ENCODE peak calls at places on chromosomes 6 and 20, in nine cellular contexts. O is psoas muscle; I is NCI-H774; X is T-helper 1 cell; Y is heart right ventricle; J is stimulated activated naive CD4-positive, alpha-beta T cell treated with Interleukin-2 at 50 U/mL for 16 hours; A is MV-4-11; W is Ammon's horn; P is activated CD4-positive, alpha-beta T cell treated with anti-CD3 and anti-CD28 coated beads for 48 hours. S is an unnamed sample.

GRCh38 chr6:134029495-134030455 is 22.6 kb downstream of the SLC2A12 start:
- DNase-seq in O (no peak), I (no peak), X (no peak), Y (no peak), J (no peak), A (no peak), W (no peak), P (no peak), S (no peak)

GRCh38 chr6:125019281-125019680 is 57.0 kb downstream of the RNF217 start:
- DNase-seq in O (no peak), I (no peak), X (no peak), Y (no peak), J (no peak), A (no peak), W (no peak), P (no peak), S (no peak)

GRCh38 chr20:57900226-57900905 is 190.6 kb upstream of the PMEPA1 start:
- DNase-seq in O (no peak), I (no peak), X (no peak), Y (no peak), J (no peak), A (no peak), W (no peak), P (no peak), S (no peak)

GRCh38 chr20:1330075-1330830 is 1.3 kb upstream of the SDCBP2 start:
- DNase-seq in O (peak), I (no peak), X (peak), Y (peak), J (no peak), A (no peak), W (peak), P (peak), S (no peak)

GRCh38 chr6:108432792-108433191 is 127.9 kb upstream of the FOXO3 start:
- DNase-seq in O (no peak), I (peak), X (no peak), Y (no peak), J (no peak), A (no peak), W (no peak), P (no peak), S (no peak)

GRCh38 chr6:26543953-26544352 is 5.8 kb downstream of the HMGN4 start:
- DNase-seq in O (no peak), I (no peak), X (no peak), Y (no peak), J (no peak), A (no peak), W (no peak), P (no peak), S (peak)

GRCh38 chr6:13952101-13952500 is 27.3 kb downstream of the RNF182 start:
- DNase-seq in O (no peak), I (no peak), X (no peak), Y (no peak), J (no peak), A (no peak), W (no peak), P (no peak), S (no peak)

GRCh38 chr6:142414462-142414861 is 112.7 kb downstream of the ADGRG6 start:
- DNase-seq in O (no peak), I (no peak), X (no peak), Y (no peak), J (no peak), A (no peak), W (no peak), P (no peak), S (no peak)

GRCh38 chr6:14380421-14380820 is 262.8 kb downstream of the CD83 start:
- DNase-seq in O (no peak), I (no peak), X (no peak), Y (no peak), J (no peak), A (no peak), W (no peak), P (no peak), S (no peak)

GRCh38 chr6:149093643-149094042 is 223.9 kb upstream of the TAB2 start:
- DNase-seq in O (no peak), I (no peak), X (no peak), Y (no peak), J (no peak), A (no peak), W (no peak), P (no peak), S (no peak)

GRCh38 chr20:1283522-1284210 is 17.6 kb downstream of the SNPH start:
- DNase-seq in O (no peak), I (no peak), X (no peak), Y (no peak), J (no peak), A (no peak), W (no peak), P (no peak), S (no peak)

GRCh38 chr20:346640-347316 is at the start of gene NRSN2:
- DNase-seq in O (peak), I (peak), X (no peak), Y (peak), J (no peak), A (no peak), W (peak), P (peak), S (peak)

GRCh38 chr6:36683656-36684446 is 5.3 kb downstream of the CDKN1A start:
- DNase-seq in O (peak), I (no peak), X (no peak), Y (no peak), J (no peak), A (no peak), W (no peak), P (no peak), S (no peak)

GRCh38 chr6:133973109-133973971 is 20.3 kb downstream of the TBPL1 start:
- DNase-seq in O (no peak), I (peak), X (peak), Y (no peak), J (no peak), A (peak), W (peak), P (no peak), S (peak)

GRCh38 chr20:57467742-57468141 is 57.2 kb downstream of the CTCFL start:
- DNase-seq in O (no peak), I (no peak), X (no peak), Y (no peak), J (no peak), A (no peak), W (peak), P (no peak), S (no peak)

GRCh38 chr6:157732416-157733161 is 90.5 kb upstream of the SNX9 start:
- DNase-seq in O (no peak), I (no peak), X (no peak), Y (no peak), J (no peak), A (no peak), W (no peak), P (no peak), S (no peak)

GRCh38 chr6:75524322-75524972 is 30.8 kb upstream of the FILIP1 start:
- DNase-seq in O (no peak), I (no peak), X (no peak), Y (no peak), J (no peak), A (no peak), W (no peak), P (no peak), S (no peak)

GRCh38 chr6:87139236-87139635 is 16.1 kb upstream of the ZNF292 start:
- DNase-seq in O (no peak), I (peak), X (peak), Y (no peak), J (no peak), A (peak), W (peak), P (peak), S (peak)

GRCh38 chr6:119739776-119740175 is 390.2 kb upstream of the MAN1A1 start:
- DNase-seq in O (no peak), I (no peak), X (no peak), Y (no peak), J (no peak), A (no peak), W (peak), P (no peak), S (no peak)

GRCh38 chr6:95169790-95170189 is 407.5 kb upstream of the MANEA start:
- DNase-seq in O (no peak), I (no peak), X (no peak), Y (no peak), J (no peak), A (no peak), W (no peak), P (no peak), S (no peak)

GRCh38 chr20:50325651-50326050 is 135.0 kb downstream of the CEBPB start:
- DNase-seq in O (no peak), I (no peak), X (no peak), Y (no peak), J (no peak), A (no peak), W (no peak), P (no peak), S (no peak)

GRCh38 chr20:35007891-35008290 is 52.2 kb downstream of the MYH7B start:
- DNase-seq in O (peak), I (no peak), X (no peak), Y (no peak), J (no peak), A (no peak), W (no peak), P (no peak), S (no peak)

GRCh38 chr6:158560787-158561246 is 926 bp downstream of the TMEM181 start:
- DNase-seq in O (no peak), I (no peak), X (peak), Y (no peak), J (no peak), A (peak), W (no peak), P (peak), S (peak)

GRCh38 chr6:14025160-14025559 is 92.4 kb upstream of the CD83 start:
- DNase-seq in O (no peak), I (no peak), X (no peak), Y (no peak), J (no peak), A (peak), W (no peak), P (no peak), S (peak)

GRCh38 chr6:156942266-156942665 is 165.1 kb downstream of the ARID1B start:
- DNase-seq in O (no peak), I (no peak), X (no peak), Y (no peak), J (no peak), A (peak), W (no peak), P (no peak), S (peak)

GRCh38 chr6:143396497-143397228 is 53.8 kb downstream of the ADAT2 start:
- DNase-seq in O (no peak), I (no peak), X (no peak), Y (no peak), J (no peak), A (no peak), W (peak), P (no peak), S (no peak)

GRCh38 chr6:7617954-7618764 is 28.2 kb downstream of the SNRNP48 start:
- DNase-seq in O (no peak), I (no peak), X (peak), Y (no peak), J (no peak), A (peak), W (peak), P (peak), S (peak)

GRCh38 chr20:2751868-2752630 is 48.4 kb downstream of the CPXM1 start:
- DNase-seq in O (no peak), I (peak), X (peak), Y (peak), J (peak), A (peak), W (no peak), P (peak), S (peak)

GRCh38 chr20:22584922-22585785 is 782 bp upstream of the FOXA2 start:
- DNase-seq in O (no peak), I (peak), X (no peak), Y (no peak), J (no peak), A (no peak), W (no peak), P (no peak), S (no peak)

GRCh38 chr20:41619360-41620115 is 1.4 kb upstream of the CHD6 start:
- DNase-seq in O (no peak), I (no peak), X (no peak), Y (no peak), J (no peak), A (no peak), W (no peak), P (no peak), S (no peak)

GRCh38 chr6:44253307-44254101 is 3.8 kb downstream of the SLC35B2 start:
- DNase-seq in O (peak), I (no peak), X (peak), Y (no peak), J (peak), A (peak), W (no peak), P (peak), S (peak)

GRCh38 chr20:62929051-62929538 is 2.8 kb upstream of the DIDO1 start:
- DNase-seq in O (peak), I (no peak), X (peak), Y (peak), J (peak), A (peak), W (peak), P (peak), S (no peak)